ENCODE peak calls at places on chromosomes 5 and 9, in eight cellular contexts. M, Q, T, C, Y, K, N and F are unnamed samples.

GRCh38 chr5:58143757-58144156 is 316.1 kb downstream of the PLK2 start:
- DNase-seq in K (no peak), Y (no peak), N (no peak), C (no peak), Q (no peak), T (no peak), M (no peak), F (no peak)

GRCh38 chr5:78751872-78752271 is 103.3 kb upstream of the LHFPL2 start:
- DNase-seq in Q (no peak), N (no peak), K (no peak), M (no peak), C (no peak), T (no peak), Y (no peak), F (no peak)

GRCh38 chr9:34125681-34126206 is 754 bp downstream of the DCAF12 start:
- DNase-seq in M (peak), T (no peak), N (no peak), K (no peak), Y (peak), C (peak), Q (no peak), F (no peak)

GRCh38 chr5:42985129-42986037 is 54.7 kb downstream of the ANXA2R start:
- DNase-seq in K (no peak), C (no peak), Q (no peak), T (no peak), Y (peak), M (no peak), N (no peak), F (no peak)

GRCh38 chr9:111896942-111897830 is 572 bp downstream of the UGCG start:
- DNase-seq in Q (no peak), C (peak), K (no peak), Y (peak), T (no peak), M (peak), N (peak), F (peak)

GRCh38 chr5:159304961-159305595 is 25.2 kb downstream of the IL12B start:
- DNase-seq in T (no peak), K (no peak), C (no peak), Q (no peak), Y (no peak), N (no peak), M (no peak), F (no peak)

GRCh38 chr9:124262596-124263045 is 4.9 kb downstream of the NEK6 start:
- DNase-seq in K (peak), Y (no peak), M (no peak), N (no peak), C (no peak), T (no peak), Q (no peak), F (no peak)

GRCh38 chr5:180799902-180800801 is 2.5 kb downstream of the MGAT1 start:
- DNase-seq in Q (no peak), M (no peak), C (no peak), N (no peak), T (no peak), Y (no peak), K (no peak), F (no peak)

GRCh38 chr5:90248640-90249039 is 160.9 kb downstream of the CETN3 start:
- DNase-seq in K (no peak), N (no peak), T (no peak), M (no peak), Q (no peak), C (no peak), Y (no peak), F (no peak)

GRCh38 chr9:94827584-94828304 is 101.2 kb downstream of the AOPEP start:
- DNase-seq in N (no peak), Q (no peak), K (no peak), Y (peak), C (no peak), T (no peak), M (no peak), F (no peak)

GRCh38 chr5:177113566-177114424 is 19.8 kb upstream of the NSD1 start:
- DNase-seq in N (peak), C (peak), T (peak), K (no peak), Q (peak), M (peak), Y (peak), F (peak)

GRCh38 chr9:110890416-110890815 is 147.9 kb downstream of the LPAR1 start:
- DNase-seq in C (no peak), T (no peak), N (no peak), K (no peak), M (no peak), Y (no peak), Q (no peak), F (no peak)

GRCh38 chr5:66151030-66151429 is 6.9 kb downstream of the SREK1 start:
- DNase-seq in T (no peak), M (no peak), K (no peak), Y (no peak), C (no peak), Q (no peak), N (no peak), F (no peak)

GRCh38 chr9:125506045-125506444 is 201.0 kb downstream of the MAPKAP1 start:
- DNase-seq in K (no peak), C (no peak), N (no peak), Y (no peak), M (no peak), Q (no peak), T (no peak), F (peak)

GRCh38 chr5:132777209-132778069 is at the start of gene SEPTIN8:
- DNase-seq in Q (peak), C (peak), K (no peak), N (no peak), M (peak), Y (no peak), T (no peak), F (peak)

GRCh38 chr5:132498686-132499271 is 8.2 kb upstream of the IRF1 start:
- DNase-seq in C (no peak), K (no peak), M (no peak), T (no peak), Y (no peak), N (no peak), Q (peak), F (no peak)

GRCh38 chr9:113620377-113621161 is 157.0 kb downstream of the RGS3 start:
- DNase-seq in Y (peak), Q (peak), C (peak), T (no peak), K (peak), M (peak), N (peak), F (peak)

GRCh38 chr9:111974092-111974681 is 77.6 kb downstream of the UGCG start:
- DNase-seq in T (no peak), M (no peak), K (no peak), C (no peak), Y (no peak), N (no peak), Q (peak), F (no peak)

GRCh38 chr9:88075966-88076285 is 62.3 kb downstream of the SPATA31C2 start:
- DNase-seq in C (no peak), N (no peak), K (no peak), T (no peak), Y (no peak), Q (no peak), M (no peak), F (no peak)

GRCh38 chr5:25850581-25850980 is 1187.8 kb downstream of the CDH9 start:
- DNase-seq in C (no peak), N (no peak), Q (no peak), T (no peak), K (peak), M (no peak), Y (no peak), F (no peak)

GRCh38 chr9:32136700-32137339 is 247.6 kb upstream of the ACO1 start:
- DNase-seq in K (peak), M (no peak), Q (no peak), C (peak), N (no peak), T (no peak), Y (peak), F (no peak)

GRCh38 chr9:79641055-79641454 is 69.3 kb downstream of the TLE4 start:
- DNase-seq in N (no peak), M (no peak), K (no peak), T (no peak), Y (no peak), Q (no peak), C (no peak), F (no peak)

GRCh38 chr9:4984171-4984570 is 901 bp upstream of the JAK2 start:
- DNase-seq in C (no peak), Q (no peak), T (no peak), N (no peak), M (no peak), K (no peak), Y (peak), F (no peak)

GRCh38 chr9:71812385-71812784 is 44.1 kb upstream of the CEMIP2 start:
- DNase-seq in Y (no peak), Q (no peak), T (no peak), K (no peak), M (no peak), C (no peak), N (no peak), F (no peak)

GRCh38 chr5:135126688-135127603 is 92.9 kb upstream of the PITX1 start:
- DNase-seq in C (peak), T (no peak), Q (peak), M (peak), K (no peak), Y (no peak), N (no peak), F (peak)

GRCh38 chr9:100281069-100281468 is 71.7 kb downstream of the TEX10 start:
- DNase-seq in C (no peak), K (no peak), T (no peak), Y (no peak), M (no peak), Q (no peak), N (no peak), F (no peak)

DNA sequence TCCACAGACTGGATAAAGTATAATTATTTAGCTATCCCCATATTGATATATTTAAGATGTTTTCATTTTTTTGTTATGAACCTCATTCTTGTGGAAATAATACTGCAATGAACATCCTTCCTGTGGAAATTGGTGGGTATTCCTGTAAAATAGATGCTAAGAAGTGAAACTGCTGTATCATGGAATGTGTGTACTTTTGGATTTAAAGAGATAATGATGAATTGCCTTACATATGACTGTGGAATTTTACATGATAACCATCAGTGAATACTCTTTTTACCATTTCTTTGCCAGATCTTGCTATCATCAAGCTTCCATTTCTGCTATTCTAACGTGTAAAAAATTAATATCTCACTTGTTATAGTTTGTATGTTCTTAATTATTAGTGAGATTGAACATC is 847.9 kb downstream of the EFNA5 start:
- DNase-seq in Q (no peak), Y (no peak), M (no peak), N (no peak), K (no peak), T (no peak), C (no peak), F (no peak)
- TF ChIP-seq EP300 in Q (no peak), Y (no peak), M (no peak), N (no peak), K (no peak), T (no peak), C (no peak), F (no peak)

GRCh38 chr5:52801329-52801728 is 13.6 kb downstream of the ITGA1 start:
- DNase-seq in Y (no peak), K (no peak), T (no peak), M (no peak), Q (no peak), N (no peak), C (no peak), F (no peak)
- TF ChIP-seq POLR2AphosphoS5 in Y (no peak), K (no peak), T (no peak), M (no peak), Q (no peak), N (no peak), C (no peak), F (no peak)

GRCh38 chr5:175696139-175696854 is 38.4 kb downstream of the HRH2 start:
- DNase-seq in T (peak), Y (no peak), C (peak), N (peak), Q (peak), K (peak), M (peak), F (peak)
- TF ChIP-seq EP300 in T (no peak), Y (no peak), C (no peak), N (no peak), Q (no peak), K (no peak), M (no peak), F (no peak)

DNA sequence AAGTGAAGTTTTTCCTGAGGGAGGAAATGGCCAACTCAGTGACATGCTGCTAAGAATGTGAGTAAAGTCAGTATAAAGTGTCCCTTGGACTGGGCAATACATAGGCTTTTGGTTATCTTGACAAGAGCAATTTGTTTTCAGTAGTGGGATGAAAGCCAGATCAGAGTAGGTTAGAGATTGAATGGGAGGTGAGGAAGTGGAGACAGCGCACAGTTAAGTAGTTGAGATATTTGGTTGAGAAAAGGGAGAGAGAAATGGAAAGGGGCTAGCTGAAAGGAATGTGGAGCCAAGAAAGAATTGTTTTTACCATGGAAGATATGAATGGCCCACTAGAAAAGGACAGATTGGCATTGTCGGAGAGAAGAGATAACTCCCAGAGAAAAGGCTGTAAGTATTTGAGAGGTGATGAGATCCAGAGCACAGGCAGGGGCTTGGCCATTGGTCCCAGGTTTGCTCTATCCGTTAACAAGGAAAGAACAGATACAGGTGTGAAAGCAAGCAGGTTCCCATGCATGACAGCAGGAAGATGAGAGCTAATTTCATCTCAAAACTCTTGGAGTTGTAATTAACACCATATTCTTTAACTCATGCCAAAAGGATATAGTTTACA is 392.0 kb downstream of the NR2F1-AS1 start:
- DNase-seq in K (no peak), Y (no peak), M (no peak), Q (no peak), C (no peak), N (no peak), T (no peak), F (no peak)
- TF ChIP-seq POLR2AphosphoS5 in K (no peak), Y (no peak), M (no peak), Q (no peak), C (no peak), N (no peak), T (no peak), F (no peak)

DNA sequence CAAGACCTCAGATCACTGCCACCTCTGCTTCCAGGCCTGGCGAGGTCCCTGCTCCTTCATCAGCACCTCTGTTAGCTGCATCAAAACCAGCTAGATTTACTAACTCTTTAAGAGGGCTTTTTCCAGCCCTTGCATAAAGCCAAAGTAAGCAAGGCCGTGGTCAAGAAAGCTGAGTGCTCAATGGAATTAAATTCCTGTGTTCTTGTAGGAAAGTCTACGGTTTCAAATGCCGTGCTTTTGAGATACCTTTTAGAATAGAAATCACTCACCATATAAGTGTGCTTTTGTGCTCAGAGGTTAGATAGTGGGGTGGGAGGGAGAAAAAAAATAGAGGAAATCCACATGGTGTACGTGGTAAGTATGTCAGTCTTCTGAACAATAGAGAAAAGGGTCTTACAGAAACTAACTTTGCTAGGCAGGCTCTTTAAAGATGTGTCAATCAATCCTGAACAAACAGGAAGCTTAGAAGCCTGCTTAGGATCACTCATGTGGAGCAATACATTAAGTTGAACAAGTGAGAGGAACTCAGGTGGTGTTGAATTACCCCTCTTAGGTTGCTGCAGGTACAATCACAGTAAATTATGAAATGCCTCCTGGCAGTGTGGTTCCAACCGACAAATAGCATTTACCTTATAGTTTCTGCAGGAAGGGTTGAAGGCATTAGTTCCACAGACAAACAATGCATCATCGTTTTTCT is 79.7 kb downstream of the SEMA6A start:
- DNase-seq in Y (peak), N (no peak), M (no peak), T (no peak), Q (no peak), C (no peak), K (no peak), F (no peak)
- TF ChIP-seq EP300 in Y (no peak), N (no peak), M (no peak), T (no peak), Q (no peak), C (no peak), K (no peak), F (no peak)

GRCh38 chr5:84603557-84604185 is 219.0 kb upstream of the EDIL3 start:
- DNase-seq in N (no peak), K (no peak), M (no peak), C (no peak), Y (no peak), T (no peak), Q (no peak), F (no peak)
- TF ChIP-seq POLR2AphosphoS5 in N (no peak), K (no peak), M (no peak), C (no peak), Y (no peak), T (no peak), Q (no peak), F (no peak)

GRCh38 chr5:150650713-150651000 is 10.2 kb downstream of the SYNPO start:
- DNase-seq in T (no peak), Q (no peak), M (no peak), K (no peak), Y (no peak), N (no peak), C (no peak), F (no peak)
- TF ChIP-seq EP300 in T (no peak), Q (no peak), M (no peak), K (no peak), Y (no peak), N (no peak), C (no peak), F (no peak)

GRCh38 chr5:34452170-34452828 is 203.8 kb upstream of the RAI14 start:
- DNase-seq in Q (no peak), T (no peak), N (no peak), Y (no peak), M (no peak), K (no peak), C (no peak), F (no peak)
- TF ChIP-seq POLR2AphosphoS5 in Q (no peak), T (no peak), N (no peak), Y (no peak), M (no peak), K (no peak), C (no peak), F (no peak)

DNA sequence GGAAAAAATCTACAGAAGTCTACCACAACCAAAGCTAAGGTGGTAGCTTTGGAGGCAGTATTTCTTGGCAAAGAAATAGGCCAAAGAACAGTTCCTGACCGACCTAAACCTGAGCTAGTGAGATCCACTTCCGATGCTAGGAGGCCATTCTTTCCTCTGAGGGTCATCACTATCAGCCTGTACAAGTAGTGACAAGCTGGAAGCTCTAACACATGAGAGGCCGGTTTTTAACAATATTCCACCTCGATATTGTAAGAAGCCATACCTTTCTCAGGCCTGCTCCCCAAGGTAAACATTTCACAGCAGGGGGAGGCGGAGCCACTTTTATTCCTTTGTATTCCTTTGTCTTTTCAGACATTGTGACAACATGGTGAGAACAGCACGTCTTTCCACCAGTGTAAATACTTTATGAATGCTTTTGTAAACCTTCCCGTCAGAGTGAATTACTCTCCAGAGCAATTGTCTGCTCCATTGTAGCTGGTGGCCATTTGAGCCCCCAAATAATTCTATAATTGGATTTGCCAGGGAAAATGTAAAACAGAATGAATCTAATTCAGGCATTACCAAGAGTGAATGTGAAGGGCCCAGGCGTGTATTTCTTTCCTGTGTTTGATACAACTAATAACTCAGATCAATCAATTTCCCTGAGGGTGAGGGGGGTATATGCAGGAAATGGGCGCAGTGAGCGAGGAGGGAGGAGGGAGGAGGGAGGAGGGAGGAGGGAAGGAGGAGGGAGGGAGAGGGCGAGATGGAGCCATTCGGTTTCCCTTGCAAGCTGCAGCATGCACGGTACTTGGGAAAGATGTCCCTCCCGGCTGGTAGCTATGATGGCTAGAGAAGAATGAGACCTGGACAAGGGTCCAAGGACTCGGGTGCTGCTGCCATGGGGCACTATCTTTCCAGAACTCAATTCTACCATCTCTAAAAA is 166.6 kb downstream of the CDK5RAP2 start:
- DNase-seq in Y (no peak), K (no peak), T (no peak), Q (no peak), M (no peak), C (peak), N (no peak), F (no peak)
- TF ChIP-seq EP300 in Y (no peak), K (no peak), T (no peak), Q (no peak), M (no peak), C (no peak), N (no peak), F (no peak)

GRCh38 chr5:147743686-147744332 is 38.7 kb downstream of the JAKMIP2 start:
- DNase-seq in C (peak), T (no peak), M (no peak), Q (no peak), K (no peak), Y (no peak), N (no peak), F (no peak)
- TF ChIP-seq POLR2AphosphoS5 in C (no peak), T (no peak), M (no peak), Q (no peak), K (no peak), Y (no peak), N (no peak), F (no peak)